ENCODE peak calls at places on chromosome 20, in eight cellular contexts. O, N, U, K, Q, W, D and S are unnamed samples.
A peak's percentile ranks its signal among the peaks of the same experiment; 100 is the strongest.

GRCh38 chr20:6780414-6780813 is 12.9 kb downstream of the BMP2 start:
- DNase-seq in O (no peak), N (no peak), U (no peak), K (no peak), Q (no peak), W (no peak), D (no peak), S (no peak)

GRCh38 chr20:38685853-38686473 is 38.3 kb upstream of the SLC32A1 start:
- DNase-seq in O (peak; percentile 66), N (peak; percentile 49), U (peak; percentile 74), K (no peak), Q (peak; percentile 68), W (no peak), D (peak; percentile 78), S (no peak)

GRCh38 chr20:35059612-35060011 is 33.0 kb downstream of the TRPC4AP start:
- DNase-seq in O (no peak), N (no peak), U (no peak), K (no peak), Q (no peak), W (no peak), D (no peak), S (no peak)

GRCh38 chr20:57450931-57451330 is 59.7 kb downstream of the RBM38 start:
- DNase-seq in O (no peak), N (no peak), U (no peak), K (no peak), Q (no peak), W (no peak), D (no peak), S (no peak)

GRCh38 chr20:10707070-10707469 is 33.3 kb upstream of the JAG1 start:
- DNase-seq in O (no peak), N (no peak), U (no peak), K (no peak), Q (no peak), W (no peak), D (no peak), S (no peak)

GRCh38 chr20:43409041-43409913 is 48.4 kb upstream of the SRSF6 start:
- DNase-seq in O (peak; percentile 63), N (no peak), U (no peak), K (no peak), Q (peak; percentile 65), W (no peak), D (peak; percentile 35), S (no peak)

GRCh38 chr20:3784226-3784853 is 2.2 kb downstream of the CENPB start:
- DNase-seq in O (no peak), N (no peak), U (no peak), K (no peak), Q (no peak), W (no peak), D (no peak), S (no peak)

GRCh38 chr20:22560817-22561216 is 23.6 kb downstream of the FOXA2 start:
- DNase-seq in O (no peak), N (no peak), U (no peak), K (no peak), Q (no peak), W (no peak), D (no peak), S (no peak)

GRCh38 chr20:11296221-11296620 is 621.5 kb upstream of the BTBD3 start:
- DNase-seq in O (no peak), N (no peak), U (no peak), K (no peak), Q (no peak), W (no peak), D (no peak), S (no peak)

GRCh38 chr20:59645316-59645715 is 41.0 kb downstream of the PHACTR3 start:
- DNase-seq in O (no peak), N (no peak), U (no peak), K (no peak), Q (no peak), W (no peak), D (no peak), S (no peak)

GRCh38 chr20:17662333-17663039 is 19.6 kb downstream of the RRBP1 start:
- DNase-seq in O (peak; percentile 81), N (peak; percentile 16), U (no peak), K (no peak), Q (no peak), W (no peak), D (no peak), S (no peak)

GRCh38 chr20:19826179-19826914 is 68.3 kb downstream of the RIN2 start:
- DNase-seq in O (no peak), N (no peak), U (no peak), K (no peak), Q (peak; percentile 86), W (no peak), D (no peak), S (no peak)

GRCh38 chr20:48618631-48619030 is 209.2 kb downstream of the PREX1 start:
- DNase-seq in O (no peak), N (no peak), U (no peak), K (no peak), Q (no peak), W (no peak), D (no peak), S (no peak)

GRCh38 chr20:46937827-46938226 is 43.2 kb downstream of the EYA2 start:
- DNase-seq in O (no peak), N (no peak), U (no peak), K (no peak), Q (no peak), W (no peak), D (no peak), S (no peak)

GRCh38 chr20:21503345-21503744 is 10.5 kb downstream of the NKX2-2 start:
- DNase-seq in O (peak; percentile 28), N (no peak), U (no peak), K (no peak), Q (peak; percentile 11), W (no peak), D (no peak), S (no peak)

GRCh38 chr20:846894-847278 is 13.4 kb downstream of the FAM110A start:
- DNase-seq in O (no peak), N (peak; percentile 62), U (no peak), K (no peak), Q (no peak), W (no peak), D (no peak), S (no peak)

GRCh38 chr20:14777571-14777970 is 440.2 kb upstream of the FLRT3 start:
- DNase-seq in O (peak; percentile 68), N (no peak), U (no peak), K (no peak), Q (no peak), W (no peak), D (no peak), S (no peak)

GRCh38 chr20:32321390-32321789 is 36.7 kb upstream of the ASXL1 start:
- DNase-seq in O (no peak), N (no peak), U (no peak), K (no peak), Q (no peak), W (no peak), D (no peak), S (no peak)

GRCh38 chr20:25251019-25251418 is 3.1 kb downstream of the PYGB start:
- DNase-seq in O (no peak), N (no peak), U (no peak), K (no peak), Q (no peak), W (no peak), D (peak; percentile 0), S (no peak)

GRCh38 chr20:48597521-48598302 is 230.1 kb downstream of the PREX1 start:
- DNase-seq in O (no peak), N (no peak), U (no peak), K (peak; percentile 31), Q (no peak), W (no peak), D (no peak), S (no peak)

GRCh38 chr20:11995750-11996567 is 78.3 kb downstream of the BTBD3 start:
- DNase-seq in O (no peak), N (no peak), U (no peak), K (no peak), Q (no peak), W (no peak), D (no peak), S (no peak)

GRCh38 chr20:38790210-38791053 is 15.1 kb upstream of the PPP1R16B start:
- DNase-seq in O (peak; percentile 47), N (no peak), U (no peak), K (peak; percentile 10), Q (peak; percentile 69), W (peak; percentile 29), D (peak; percentile 63), S (no peak)

GRCh38 chr20:60455272-60455671 is 497.0 kb downstream of the CDH26 start:
- DNase-seq in O (no peak), N (no peak), U (no peak), K (no peak), Q (no peak), W (no peak), D (no peak), S (no peak)

GRCh38 chr20:2751347-2751867 is 49.0 kb downstream of the CPXM1 start:
- DNase-seq in O (no peak), N (no peak), U (no peak), K (no peak), Q (peak; percentile 36), W (no peak), D (no peak), S (no peak)

GRCh38 chr20:38635721-38636285 is 34.2 kb downstream of the ARHGAP40 start:
- DNase-seq in O (peak; percentile 52), N (no peak), U (no peak), K (no peak), Q (peak; percentile 79), W (no peak), D (no peak), S (no peak)

GRCh38 chr20:62281161-62281933 is 21.4 kb upstream of the ADRM1 start:
- DNase-seq in O (no peak), N (no peak), U (no peak), K (no peak), Q (no peak), W (no peak), D (no peak), S (no peak)

GRCh38 chr20:49558826-49559225 is 9.1 kb downstream of the PTGIS start:
- DNase-seq in O (no peak), N (no peak), U (no peak), K (no peak), Q (no peak), W (no peak), D (no peak), S (no peak)

GRCh38 chr20:39213476-39214145 is 251.5 kb downstream of the DHX35 start:
- DNase-seq in O (no peak), N (no peak), U (no peak), K (no peak), Q (no peak), W (no peak), D (no peak), S (no peak)

GRCh38 chr20:40860487-40860902 is 168.1 kb upstream of the TOP1 start:
- DNase-seq in O (peak; percentile 84), N (no peak), U (no peak), K (no peak), Q (peak; percentile 29), W (no peak), D (peak; percentile 14), S (peak; percentile 6)

GRCh38 chr20:4243071-4243470 is 227.7 kb upstream of the RNF24 start:
- DNase-seq in O (no peak), N (no peak), U (no peak), K (no peak), Q (no peak), W (no peak), D (peak; percentile 53), S (no peak)

GRCh38 chr20:58092353-58092752 is 136.1 kb downstream of the ANKRD60 start:
- DNase-seq in O (no peak), N (no peak), U (no peak), K (no peak), Q (no peak), W (no peak), D (no peak), S (no peak)

GRCh38 chr20:42192321-42192720 is 574.1 kb upstream of the CHD6 start:
- DNase-seq in O (no peak), N (no peak), U (no peak), K (no peak), Q (no peak), W (no peak), D (no peak), S (no peak)

GRCh38 chr20:9300534-9300933 is 213.9 kb upstream of the LAMP5 start:
- DNase-seq in O (no peak), N (no peak), U (no peak), K (no peak), Q (peak; percentile 16), W (no peak), D (no peak), S (no peak)

GRCh38 chr20:44219287-44219686 is 8.7 kb upstream of the OSER1 start:
- DNase-seq in O (no peak), N (no peak), U (no peak), K (no peak), Q (no peak), W (no peak), D (no peak), S (no peak)